ENCODE peak calls at places on chromosomes 1 and 21, in eight cellular contexts. O, H, M, I, U, E, F and W are unnamed samples.

GRCh38 chr21:42010507-42011493 is 640 bp upstream of the ZBTB21 start:
- DNase-seq in O (no peak), H (peak; percentile 77), M (no peak), I (no peak), U (peak; percentile 30), E (peak; percentile 26), F (no peak), W (peak; percentile 35)

GRCh38 chr1:911875-912739 is 11.6 kb upstream of the SAMD11 start:
- DNase-seq in O (no peak), H (no peak), M (no peak), I (no peak), U (no peak), E (no peak), F (peak; percentile 27), W (no peak)

GRCh38 chr1:223304931-223305330 is 59.0 kb downstream of the SUSD4 start:
- DNase-seq in O (no peak), H (no peak), M (no peak), I (no peak), U (no peak), E (no peak), F (no peak), W (no peak)

GRCh38 chr1:3727042-3727824 is 25.0 kb upstream of the CCDC27 start:
- DNase-seq in O (no peak), H (peak; percentile 70), M (peak; percentile 30), I (peak; percentile 15), U (no peak), E (peak; percentile 12), F (no peak), W (peak; percentile 60)

GRCh38 chr1:192846950-192847349 is 38.1 kb downstream of the RGS2 start:
- DNase-seq in O (no peak), H (no peak), M (no peak), I (no peak), U (no peak), E (no peak), F (no peak), W (no peak)

GRCh38 chr1:34164510-34165381 is at the start of gene CSMD2:
- DNase-seq in O (no peak), H (peak; percentile 86), M (peak; percentile 22), I (peak; percentile 78), U (no peak), E (no peak), F (no peak), W (no peak)

GRCh38 chr1:76330993-76331603 is 256.6 kb downstream of the ST6GALNAC3 start:
- DNase-seq in O (no peak), H (peak; percentile 78), M (peak; percentile 88), I (no peak), U (peak; percentile 45), E (peak; percentile 55), F (no peak), W (peak; percentile 30)

GRCh38 chr1:13830170-13830569 is 130.2 kb downstream of the PRDM2 start:
- DNase-seq in O (no peak), H (no peak), M (no peak), I (no peak), U (no peak), E (no peak), F (no peak), W (no peak)

GRCh38 chr21:45343891-45344290 is 56.2 kb upstream of the POFUT2 start:
- DNase-seq in O (no peak), H (no peak), M (no peak), I (no peak), U (no peak), E (no peak), F (no peak), W (no peak)

GRCh38 chr1:205144046-205144720 is 22.4 kb upstream of the RBBP5 start:
- DNase-seq in O (no peak), H (no peak), M (no peak), I (no peak), U (no peak), E (no peak), F (no peak), W (no peak)